ENCODE peak calls at places on chromosomes 7 and 10, in nine cellular contexts. One of them, this sample, is unnamed.

GRCh38 chr10:14173706-14174594 is 156.8 kb downstream of the FRMD4A start:
- DNase-seq in non-pigmented ciliary epithelial cell: no peak
- DNase-seq in T-helper 2 cell: no peak
- DNase-seq in SW480: peak; percentile 25
- DNase-seq in left ventricle myocardium inferior: no peak
- DNase-seq in NCI-H82: peak; percentile 57
- DNase-seq in iris pigment epithelial cell: no peak
- DNase-seq in activated CD4-positive, alpha-beta T cell treated with anti-CD3 and anti-CD28 coated beads for 24 hours: no peak
- DNase-seq in GM19239: no peak
- DNase-seq in this sample: no peak

GRCh38 chr7:102991540-102992214 is 78.9 kb downstream of the LRRC17 start:
- DNase-seq in activated CD4-positive, alpha-beta T cell treated with anti-CD3 and anti-CD28 coated beads for 24 hours: no peak
- DNase-seq in T-helper 2 cell: no peak
- DNase-seq in SW480: peak; percentile 94
- DNase-seq in GM19239: no peak
- DNase-seq in iris pigment epithelial cell: peak; percentile 98
- DNase-seq in left ventricle myocardium inferior: no peak
- DNase-seq in NCI-H82: no peak
- DNase-seq in non-pigmented ciliary epithelial cell: peak; percentile 95
- DNase-seq in this sample: no peak

GRCh38 chr10:33413093-33413442 is 78.6 kb upstream of the NRP1 start:
- DNase-seq in GM19239: no peak
- DNase-seq in iris pigment epithelial cell: no peak
- DNase-seq in left ventricle myocardium inferior: no peak
- DNase-seq in NCI-H82: no peak
- DNase-seq in T-helper 2 cell: no peak
- DNase-seq in non-pigmented ciliary epithelial cell: no peak
- DNase-seq in activated CD4-positive, alpha-beta T cell treated with anti-CD3 and anti-CD28 coated beads for 24 hours: no peak
- DNase-seq in SW480: no peak
- DNase-seq in this sample: no peak

GRCh38 chr7:18828333-18829100 is 288.9 kb downstream of the TWIST1 start:
- DNase-seq in left ventricle myocardium inferior: no peak
- DNase-seq in NCI-H82: no peak
- DNase-seq in GM19239: no peak
- DNase-seq in T-helper 2 cell: no peak
- DNase-seq in iris pigment epithelial cell: no peak
- DNase-seq in SW480: no peak
- DNase-seq in activated CD4-positive, alpha-beta T cell treated with anti-CD3 and anti-CD28 coated beads for 24 hours: no peak
- DNase-seq in non-pigmented ciliary epithelial cell: no peak
- DNase-seq in this sample: no peak

GRCh38 chr10:102633282-102633681 is 11.0 kb upstream of the TRIM8 start:
- DNase-seq in activated CD4-positive, alpha-beta T cell treated with anti-CD3 and anti-CD28 coated beads for 24 hours: no peak
- DNase-seq in SW480: no peak
- DNase-seq in GM19239: no peak
- DNase-seq in T-helper 2 cell: no peak
- DNase-seq in left ventricle myocardium inferior: peak; percentile 48
- DNase-seq in NCI-H82: peak; percentile 11
- DNase-seq in iris pigment epithelial cell: peak; percentile 73
- DNase-seq in non-pigmented ciliary epithelial cell: no peak
- DNase-seq in this sample: peak; percentile 84

GRCh38 chr10:56836659-56837058 is 475.6 kb upstream of the ZWINT start:
- DNase-seq in NCI-H82: no peak
- DNase-seq in non-pigmented ciliary epithelial cell: no peak
- DNase-seq in GM19239: no peak
- DNase-seq in SW480: no peak
- DNase-seq in left ventricle myocardium inferior: no peak
- DNase-seq in activated CD4-positive, alpha-beta T cell treated with anti-CD3 and anti-CD28 coated beads for 24 hours: no peak
- DNase-seq in iris pigment epithelial cell: no peak
- DNase-seq in T-helper 2 cell: no peak
- DNase-seq in this sample: no peak

GRCh38 chr7:139095194-139095659 is 14.3 kb downstream of the ZC3HAV1 start:
- DNase-seq in T-helper 2 cell: peak; percentile 48
- DNase-seq in SW480: peak; percentile 55
- DNase-seq in non-pigmented ciliary epithelial cell: no peak
- DNase-seq in iris pigment epithelial cell: no peak
- DNase-seq in GM19239: peak; percentile 87
- DNase-seq in activated CD4-positive, alpha-beta T cell treated with anti-CD3 and anti-CD28 coated beads for 24 hours: peak; percentile 51
- DNase-seq in NCI-H82: no peak
- DNase-seq in left ventricle myocardium inferior: no peak
- DNase-seq in this sample: peak; percentile 91

GRCh38 chr10:5588603-5589002 is 63.8 kb downstream of the CALML3 start:
- DNase-seq in GM19239: no peak
- DNase-seq in iris pigment epithelial cell: no peak
- DNase-seq in SW480: no peak
- DNase-seq in left ventricle myocardium inferior: no peak
- DNase-seq in activated CD4-positive, alpha-beta T cell treated with anti-CD3 and anti-CD28 coated beads for 24 hours: no peak
- DNase-seq in non-pigmented ciliary epithelial cell: no peak
- DNase-seq in T-helper 2 cell: no peak
- DNase-seq in NCI-H82: no peak
- DNase-seq in this sample: no peak

GRCh38 chr7:132406039-132406438 is 170.2 kb downstream of the PLXNA4 start:
- DNase-seq in iris pigment epithelial cell: no peak
- DNase-seq in left ventricle myocardium inferior: no peak
- DNase-seq in SW480: no peak
- DNase-seq in NCI-H82: no peak
- DNase-seq in activated CD4-positive, alpha-beta T cell treated with anti-CD3 and anti-CD28 coated beads for 24 hours: no peak
- DNase-seq in non-pigmented ciliary epithelial cell: no peak
- DNase-seq in T-helper 2 cell: no peak
- DNase-seq in GM19239: no peak
- DNase-seq in this sample: no peak

GRCh38 chr10:61612451-61612850 is 50.3 kb upstream of the CABCOCO1 start:
- DNase-seq in GM19239: no peak
- DNase-seq in T-helper 2 cell: no peak
- DNase-seq in iris pigment epithelial cell: no peak
- DNase-seq in activated CD4-positive, alpha-beta T cell treated with anti-CD3 and anti-CD28 coated beads for 24 hours: no peak
- DNase-seq in non-pigmented ciliary epithelial cell: no peak
- DNase-seq in left ventricle myocardium inferior: no peak
- DNase-seq in SW480: no peak
- DNase-seq in NCI-H82: peak; percentile 7
- DNase-seq in this sample: no peak

GRCh38 chr10:103227416-103227815 is 18.3 kb upstream of the RPEL1 start:
- DNase-seq in GM19239: no peak
- DNase-seq in NCI-H82: no peak
- DNase-seq in SW480: no peak
- DNase-seq in T-helper 2 cell: no peak
- DNase-seq in activated CD4-positive, alpha-beta T cell treated with anti-CD3 and anti-CD28 coated beads for 24 hours: no peak
- DNase-seq in left ventricle myocardium inferior: no peak
- DNase-seq in non-pigmented ciliary epithelial cell: no peak
- DNase-seq in iris pigment epithelial cell: peak; percentile 57
- DNase-seq in this sample: no peak

GRCh38 chr7:100221767-100222444 is 2.2 kb downstream of the PVRIG start:
- DNase-seq in T-helper 2 cell: no peak
- DNase-seq in non-pigmented ciliary epithelial cell: no peak
- DNase-seq in activated CD4-positive, alpha-beta T cell treated with anti-CD3 and anti-CD28 coated beads for 24 hours: no peak
- DNase-seq in iris pigment epithelial cell: no peak
- DNase-seq in left ventricle myocardium inferior: no peak
- DNase-seq in NCI-H82: no peak
- DNase-seq in SW480: no peak
- DNase-seq in GM19239: no peak
- DNase-seq in this sample: no peak